ENCODE peak calls at places on chromosomes 6 and 20, in ten cellular contexts. J, G, Y, Z, P, C, X, N, O and R are unnamed samples.

GRCh38 chr20:48761023-48761785 is 66.6 kb downstream of the PREX1 start:
- DNase-seq in Z (peak), P (no peak), J (peak), X (peak), C (no peak), N (peak), G (no peak), Y (no peak), O (no peak), R (no peak)

GRCh38 chr6:3442444-3443220 is 14.2 kb downstream of the SLC22A23 start:
- DNase-seq in Y (no peak), N (no peak), Z (no peak), O (no peak), X (no peak), C (peak), P (no peak), J (no peak), G (peak), R (no peak)

GRCh38 chr20:25496165-25496967 is 88.9 kb downstream of the GINS1 start:
- DNase-seq in G (no peak), J (peak), Y (no peak), O (no peak), P (no peak), N (no peak), Z (no peak), X (no peak), C (no peak), R (no peak)

GRCh38 chr6:115131709-115132490 is 789.1 kb upstream of the HS3ST5 start:
- DNase-seq in X (no peak), Y (no peak), C (no peak), P (no peak), G (no peak), O (no peak), N (no peak), Z (no peak), J (no peak), R (no peak)

GRCh38 chr6:15351631-15352030 is 105.8 kb downstream of the JARID2 start:
- DNase-seq in Y (peak), J (no peak), O (peak), Z (no peak), C (peak), X (peak), P (no peak), N (no peak), G (peak), R (no peak)

GRCh38 chr20:47574616-47575401 is 73.1 kb downstream of the NCOA3 start:
- DNase-seq in J (no peak), G (peak), P (no peak), N (no peak), Y (no peak), Z (no peak), X (no peak), C (no peak), O (no peak), R (no peak)

GRCh38 chr6:105882833-105883232 is 203.3 kb upstream of the PRDM1 start:
- DNase-seq in J (no peak), P (no peak), O (no peak), G (no peak), Y (no peak), N (no peak), C (no peak), Z (no peak), X (no peak), R (no peak)

GRCh38 chr20:14336667-14337066 is 745 bp downstream of the FLRT3 start:
- DNase-seq in G (peak), X (no peak), J (no peak), P (no peak), Y (no peak), Z (no peak), O (no peak), C (no peak), N (no peak), R (no peak)

GRCh38 chr20:50855498-50856474 is 60.9 kb downstream of the BCAS4 start:
- DNase-seq in C (peak), J (no peak), O (no peak), X (no peak), Z (peak), Y (no peak), G (peak), P (no peak), N (no peak), R (peak)

GRCh38 chr6:36204068-36204753 is 7.7 kb downstream of the BRPF3 start:
- DNase-seq in J (no peak), X (no peak), Y (no peak), P (no peak), G (no peak), O (no peak), C (no peak), N (no peak), Z (no peak), R (no peak)

GRCh38 chr20:44843863-44844262 is 33.5 kb upstream of the RIMS4 start:
- DNase-seq in Y (no peak), Z (no peak), P (no peak), C (no peak), J (no peak), N (no peak), O (no peak), G (no peak), X (no peak), R (no peak)

GRCh38 chr6:5344038-5344437 is 82.7 kb downstream of the FARS2 start:
- DNase-seq in N (no peak), O (peak), X (no peak), Y (no peak), P (no peak), C (no peak), J (no peak), Z (no peak), G (no peak), R (no peak)

GRCh38 chr6:73309784-73310502 is 44.1 kb downstream of the DPPA5 start:
- DNase-seq in X (peak), C (peak), N (peak), J (peak), G (peak), Y (peak), O (peak), Z (peak), P (no peak), R (no peak)

GRCh38 chr6:165231581-165232276 is 77.7 kb downstream of the C6orf118 start:
- DNase-seq in G (peak), P (no peak), Z (no peak), Y (no peak), X (peak), J (no peak), N (no peak), C (no peak), O (no peak), R (no peak)

GRCh38 chr20:62925420-62926228 is 681 bp downstream of the DIDO1 start:
- DNase-seq in P (no peak), Z (peak), Y (peak), J (peak), N (peak), X (no peak), G (peak), C (peak), O (no peak), R (no peak)

GRCh38 chr20:62926229-62927127 is at the start of gene DIDO1:
- DNase-seq in Y (peak), C (peak), P (peak), G (peak), N (peak), Z (peak), J (peak), X (peak), O (peak), R (peak)

GRCh38 chr20:62922451-62922921 is 3.8 kb downstream of the DIDO1 start:
- DNase-seq in G (no peak), X (no peak), O (no peak), P (no peak), C (no peak), N (no peak), Y (no peak), J (no peak), Z (no peak), R (no peak)

GRCh38 chr20:62923669-62924566 is 2.4 kb downstream of the DIDO1 start:
- DNase-seq in Z (no peak), N (no peak), C (no peak), P (no peak), G (no peak), Y (no peak), J (no peak), X (no peak), O (no peak), R (no peak)

GRCh38 chr20:62924567-62925419 is 1.5 kb downstream of the DIDO1 start:
- DNase-seq in O (no peak), X (no peak), C (no peak), G (peak), Y (no peak), N (peak), J (no peak), P (no peak), Z (no peak), R (no peak)
- TF ChIP-seq POLR2A in O (no peak), X (no peak), C (no peak), G (no peak), Y (no peak), N (peak), J (no peak), P (no peak), Z (no peak), R (no peak)

DNA sequence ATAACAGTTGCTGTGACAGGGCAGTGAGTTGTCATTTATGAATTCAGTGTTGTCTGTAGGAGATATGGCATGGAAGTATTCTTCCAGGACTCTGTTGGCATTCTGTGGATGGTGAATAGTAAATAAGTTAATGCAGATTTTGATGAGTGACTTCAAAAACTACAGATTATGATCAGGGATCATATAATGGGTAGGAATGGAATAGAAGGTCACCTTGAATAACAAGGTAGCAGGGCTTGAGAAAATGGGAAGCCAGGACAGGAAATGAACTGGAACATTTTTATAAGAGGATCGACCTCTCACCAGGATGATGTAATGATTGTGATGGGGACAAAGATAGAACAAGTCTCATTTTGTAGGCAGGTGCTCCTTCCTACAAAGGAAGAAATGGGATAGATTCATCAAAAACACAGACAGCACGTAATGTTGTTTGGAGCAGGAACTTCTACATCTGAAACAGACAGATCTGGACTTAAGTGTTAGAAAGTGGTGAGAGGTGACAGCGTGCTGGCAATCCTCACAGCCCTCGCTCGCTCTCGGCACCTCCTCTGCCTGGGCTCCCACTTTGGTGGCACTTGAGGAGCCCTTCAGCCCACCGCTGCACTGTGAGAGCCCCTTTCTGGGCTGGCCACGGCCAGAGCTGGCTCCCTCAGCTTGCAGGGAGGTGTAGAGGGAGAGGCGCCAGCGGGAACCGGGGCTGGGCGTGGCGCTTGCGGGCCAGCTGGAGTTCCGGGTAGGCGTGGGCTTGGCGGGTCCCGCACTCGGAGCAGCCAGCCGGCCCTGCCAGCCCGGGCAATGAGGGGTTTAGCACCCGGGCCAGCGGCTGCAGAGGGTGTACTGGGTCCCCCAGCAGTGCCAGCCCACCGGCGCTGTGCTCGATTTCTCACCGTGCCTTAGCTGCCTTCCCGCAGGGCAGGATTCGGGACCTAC is 30.8 kb upstream of the SSR1 start:
- DNase-seq in C (no peak), Z (no peak), Y (no peak), N (no peak), X (no peak), J (no peak), G (no peak), P (no peak), O (no peak), R (no peak)
- TF ChIP-seq POLR2A in C (no peak), Z (no peak), Y (no peak), N (no peak), X (no peak), J (no peak), G (no peak), P (no peak), O (no peak), R (no peak)

GRCh38 chr6:32970413-32971244 is 2.2 kb downstream of the BRD2 start:
- DNase-seq in C (peak), X (peak), Z (peak), P (peak), N (peak), Y (peak), J (peak), O (peak), G (peak), R (peak)
- TF ChIP-seq POLR2A in C (peak), X (no peak), Z (no peak), P (no peak), N (peak), Y (no peak), J (no peak), O (no peak), G (no peak), R (no peak)

GRCh38 chr20:2663887-2664719 is at the start of gene IDH3B:
- DNase-seq in Z (peak), G (peak), O (peak), X (peak), J (peak), C (peak), Y (peak), N (peak), P (peak), R (peak)
- TF ChIP-seq POLR2A in Z (no peak), G (peak), O (peak), X (peak), J (no peak), C (peak), Y (peak), N (peak), P (no peak), R (peak)

DNA sequence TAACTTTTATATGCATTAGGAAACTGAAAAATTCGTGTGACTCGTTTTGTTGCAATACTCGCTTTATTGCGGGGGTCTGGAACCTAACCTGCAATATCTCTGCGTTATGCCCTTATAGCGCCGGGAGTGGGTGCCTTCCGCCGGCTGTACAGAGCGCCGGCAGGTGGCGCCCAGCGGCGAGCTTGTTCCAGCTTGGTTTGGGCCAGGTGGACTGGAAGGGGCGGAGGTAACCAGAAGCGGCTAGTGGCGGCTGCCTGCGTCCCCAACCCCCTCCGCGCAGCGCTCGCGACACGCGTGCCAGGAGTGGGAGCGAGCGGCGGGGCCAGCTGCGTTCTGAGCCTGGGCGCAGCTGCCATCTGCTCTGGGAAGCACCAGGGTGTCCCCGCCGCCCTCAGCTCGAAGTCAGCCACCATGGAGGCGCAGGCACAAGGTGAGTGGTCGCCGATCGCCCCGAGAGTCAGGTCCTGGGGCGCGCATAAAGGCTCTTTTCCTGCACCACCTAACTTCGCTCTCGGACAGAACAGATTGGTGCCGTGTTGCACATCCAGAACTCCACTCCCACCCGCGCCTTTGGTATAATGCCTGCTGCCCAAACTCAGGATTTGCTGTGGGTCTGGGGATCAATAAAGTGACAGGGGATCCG is at the start of gene TPD52L1:
- DNase-seq in C (peak), Z (peak), J (peak), N (peak), G (peak), X (peak), Y (peak), P (peak), O (peak), R (peak)
- TF ChIP-seq POLR2A in C (no peak), Z (no peak), J (no peak), N (no peak), G (peak), X (no peak), Y (no peak), P (no peak), O (peak), R (no peak)